ENCODE peak calls at places on chromosome 19, in four cellular contexts. T, A, U and B are unnamed samples.

GRCh38 chr19:4662020-4662695 is 8.0 kb downstream of the MYDGF start:
- DNase-seq in T (no peak), A (no peak), U (no peak), B (no peak)

GRCh38 chr19:9917322-9917721 is 19.0 kb downstream of the OLFM2 start:
- DNase-seq in T (no peak), A (no peak), U (no peak), B (peak)

GRCh38 chr19:54436031-54436523 is 12.9 kb upstream of the LENG8 start:
- DNase-seq in T (no peak), A (no peak), U (no peak), B (no peak)

GRCh38 chr19:48780684-48781391 is 25.5 kb downstream of the FGF21 start:
- DNase-seq in T (no peak), A (no peak), U (no peak), B (no peak)

GRCh38 chr19:38675611-38676010 is 28.2 kb downstream of the ACTN4 start:
- DNase-seq in T (no peak), A (no peak), U (no peak), B (no peak)

GRCh38 chr19:43499042-43499441 is 5.5 kb downstream of the PHLDB3 start:
- DNase-seq in T (no peak), A (no peak), U (no peak), B (peak)

GRCh38 chr19:42487798-42488178 is 40.5 kb downstream of the CEACAM1 start:
- DNase-seq in T (no peak), A (no peak), U (no peak), B (no peak)

GRCh38 chr19:43470288-43470687 is 4.9 kb upstream of the LYPD3 start:
- DNase-seq in T (peak), A (peak), U (no peak), B (no peak)

GRCh38 chr19:2602391-2603181 is 99.9 kb downstream of the GNG7 start:
- DNase-seq in T (peak), A (no peak), U (no peak), B (no peak)

GRCh38 chr19:33186431-33186830 is 7.7 kb upstream of the LRP3 start:
- DNase-seq in T (no peak), A (no peak), U (no peak), B (no peak)

GRCh38 chr19:50580970-50581636 is 12.9 kb upstream of the LRRC4B start:
- DNase-seq in T (no peak), A (no peak), U (no peak), B (no peak)

GRCh38 chr19:40556953-40557530 is 19.6 kb upstream of the SHKBP1 start:
- DNase-seq in T (no peak), A (no peak), U (no peak), B (no peak)

GRCh38 chr19:52638601-52639000 is 446 bp upstream of the ZNF83 start:
- DNase-seq in T (no peak), A (no peak), U (no peak), B (peak)

GRCh38 chr19:11480927-11481776 is at the start of gene ELAVL3:
- DNase-seq in T (no peak), A (no peak), U (peak), B (no peak)

GRCh38 chr19:2834294-2834871 is 6.9 kb upstream of the ZNF555 start:
- DNase-seq in T (no peak), A (no peak), U (no peak), B (no peak)

GRCh38 chr19:50496189-50497029 is 14.6 kb downstream of the JOSD2 start:
- DNase-seq in T (no peak), A (no peak), U (no peak), B (no peak)

GRCh38 chr19:3136684-3137055 is 837 bp downstream of the GNA15 start:
- DNase-seq in T (no peak), A (no peak), U (no peak), B (no peak)

GRCh38 chr19:58361900-58362271 is 665 bp downstream of the ZNF497 start:
- DNase-seq in T (peak), A (peak), U (peak), B (peak)

GRCh38 chr19:23273022-23273593 is 22.9 kb upstream of the ZNF724 start:
- DNase-seq in T (no peak), A (peak), U (no peak), B (no peak)